ENCODE peak calls at places on chromosome 18, in five cellular contexts. I is astrocyte of the spinal cord, F is GM12878, L is astrocyte of the cerebellum, Q is PC-3. E is an unnamed sample.

GRCh38 chr18:48803951-48804855 is 146.6 kb downstream of the SMAD7 start:
- DNase-seq in I (no peak), F (no peak), L (no peak), Q (no peak), E (peak; percentile 62)

GRCh38 chr18:22556271-22556990 is 138.7 kb upstream of the CTAGE1 start:
- DNase-seq in I (peak; percentile 38), F (no peak), L (no peak), Q (peak; percentile 72), E (no peak)

GRCh38 chr18:52826994-52827393 is 487.0 kb downstream of the DCC start:
- DNase-seq in I (no peak), F (no peak), L (no peak), Q (no peak), E (no peak)

GRCh38 chr18:77079088-77079487 is 53.5 kb downstream of the MBP start:
- DNase-seq in I (no peak), F (no peak), L (no peak), Q (no peak), E (no peak)

GRCh38 chr18:76273036-76273545 is 222.0 kb downstream of the ZNF516 start:
- DNase-seq in I (no peak), F (no peak), L (no peak), Q (no peak), E (no peak)

GRCh38 chr18:72433756-72434155 is 110.4 kb downstream of the CBLN2 start:
- DNase-seq in I (no peak), F (no peak), L (no peak), Q (no peak), E (no peak)

GRCh38 chr18:78638889-78639596 is 340.6 kb upstream of the SALL3 start:
- DNase-seq in I (no peak), F (no peak), L (no peak), Q (no peak), E (no peak)

GRCh38 chr18:8177330-8178016 is 431.8 kb upstream of the RAB12 start:
- DNase-seq in I (peak; percentile 26), F (no peak), L (peak; percentile 32), Q (peak; percentile 20), E (no peak)

GRCh38 chr18:5073026-5073944 is 123.8 kb downstream of the AKAIN1 start:
- DNase-seq in I (peak; percentile 2), F (no peak), L (no peak), Q (peak; percentile 57), E (no peak)

GRCh38 chr18:31281437-31281836 is 36.5 kb upstream of the DSG1 start:
- DNase-seq in I (no peak), F (no peak), L (no peak), Q (no peak), E (no peak)

GRCh38 chr18:2958819-2959298 is 54.1 kb downstream of the LPIN2 start:
- DNase-seq in I (peak; percentile 57), F (no peak), L (peak; percentile 47), Q (no peak), E (no peak)

GRCh38 chr18:2538844-2539243 is 32.5 kb downstream of the METTL4 start:
- DNase-seq in I (no peak), F (no peak), L (no peak), Q (no peak), E (no peak)

GRCh38 chr18:80175451-80176235 is 66.6 kb downstream of the ADNP2 start:
- DNase-seq in I (peak; percentile 57), F (no peak), L (no peak), Q (no peak), E (no peak)

GRCh38 chr18:50866765-50867164 is 12.2 kb upstream of the ME2 start:
- DNase-seq in I (peak; percentile 26), F (no peak), L (no peak), Q (peak; percentile 14), E (no peak)

GRCh38 chr18:42064109-42064508 is 109.1 kb downstream of the PIK3C3 start:
- DNase-seq in I (no peak), F (no peak), L (no peak), Q (no peak), E (no peak)

GRCh38 chr18:10482363-10482984 is 28.0 kb downstream of the APCDD1 start:
- DNase-seq in I (no peak), F (no peak), L (no peak), Q (no peak), E (no peak)

GRCh38 chr18:70195852-70196434 is 9.5 kb downstream of the RTTN start:
- DNase-seq in I (peak; percentile 68), F (no peak), L (peak; percentile 41), Q (peak; percentile 76), E (no peak)

GRCh38 chr18:21538230-21538629 is 62.3 kb downstream of the ESCO1 start:
- DNase-seq in I (no peak), F (no peak), L (no peak), Q (peak; percentile 3), E (no peak)

GRCh38 chr18:12310762-12311161 is 2.7 kb downstream of the TUBB6 start:
- DNase-seq in I (no peak), F (no peak), L (no peak), Q (no peak), E (no peak)

GRCh38 chr18:9771977-9772660 is 64.0 kb downstream of the RAB31 start:
- DNase-seq in I (no peak), F (no peak), L (no peak), Q (no peak), E (no peak)

GRCh38 chr18:78978336-78979057 is 1.1 kb upstream of the SALL3 start:
- DNase-seq in I (peak; percentile 24), F (no peak), L (no peak), Q (no peak), E (no peak)

GRCh38 chr18:77147418-77147852 is 14.9 kb upstream of the MBP start:
- DNase-seq in I (no peak), F (no peak), L (no peak), Q (peak; percentile 35), E (no peak)

GRCh38 chr18:26547302-26548143 is 830 bp downstream of the KCTD1 start:
- DNase-seq in I (peak; percentile 87), F (no peak), L (peak; percentile 57), Q (no peak), E (peak; percentile 84)

GRCh38 chr18:79588636-79589481 is 90.7 kb upstream of the CTDP1 start:
- DNase-seq in I (peak; percentile 83), F (no peak), L (peak; percentile 74), Q (peak; percentile 47), E (peak; percentile 71)

GRCh38 chr18:36702398-36703010 is 126.3 kb downstream of the TPGS2 start:
- DNase-seq in I (no peak), F (no peak), L (no peak), Q (no peak), E (no peak)

GRCh38 chr18:48230459-48231113 is 178.6 kb downstream of the ZBTB7C start:
- DNase-seq in I (peak; percentile 53), F (no peak), L (no peak), Q (peak; percentile 48), E (no peak)

GRCh38 chr18:74256190-74256589 is 35.6 kb downstream of the CYB5A start:
- DNase-seq in I (no peak), F (no peak), L (no peak), Q (no peak), E (no peak)

GRCh38 chr18:27609221-27609620 is 424.1 kb upstream of the CHST9 start:
- DNase-seq in I (peak; percentile 29), F (no peak), L (peak; percentile 19), Q (no peak), E (no peak)

GRCh38 chr18:27579364-27579763 is 394.3 kb upstream of the CHST9 start:
- DNase-seq in I (no peak), F (no peak), L (no peak), Q (no peak), E (no peak)

GRCh38 chr18:12907258-12907925 is 23.4 kb upstream of the PTPN2 start:
- DNase-seq in I (peak; percentile 80), F (no peak), L (no peak), Q (no peak), E (no peak)

GRCh38 chr18:2883137-2883671 is 36.4 kb downstream of the EMILIN2 start:
- DNase-seq in I (no peak), F (no peak), L (no peak), Q (no peak), E (no peak)

GRCh38 chr18:9697121-9697520 is 11.0 kb upstream of the RAB31 start:
- DNase-seq in I (no peak), F (no peak), L (no peak), Q (no peak), E (peak; percentile 10)

GRCh38 chr18:35389095-35389618 is 12.0 kb upstream of the ZNF396 start:
- DNase-seq in I (peak; percentile 64), F (no peak), L (peak; percentile 60), Q (no peak), E (no peak)

DNA sequence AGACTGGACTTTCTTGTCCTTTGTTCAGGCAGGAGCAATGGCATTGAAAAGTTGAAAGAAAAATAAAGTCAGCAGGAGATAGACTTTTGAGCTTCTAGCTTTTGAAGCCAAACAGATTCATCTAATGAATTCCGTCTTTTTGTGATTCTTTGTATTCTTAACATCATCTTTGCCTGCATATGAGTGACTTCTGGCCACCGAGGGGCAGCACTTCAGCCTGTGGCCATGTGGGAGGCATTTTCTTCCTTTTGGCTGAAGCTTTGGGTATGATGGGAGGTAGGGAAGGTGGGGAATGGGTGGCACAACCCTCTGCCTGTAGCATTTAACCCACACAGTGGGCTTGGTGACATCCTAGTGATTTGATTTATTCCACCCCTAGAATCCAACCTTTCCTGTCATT is 220.6 kb downstream of the SETBP1 start:
- DNase-seq in I (no peak), F (no peak), L (no peak), Q (no peak), E (no peak)
- TF ChIP-seq CTCF in I (peak; percentile 12), F (peak; percentile 26), L (no peak), Q (peak; percentile 53), E (peak; percentile 42)

GRCh38 chr18:44834867-44835469 is 154.3 kb downstream of the SETBP1 start:
- DNase-seq in I (no peak), F (no peak), L (no peak), Q (no peak), E (no peak)
- TF ChIP-seq CTCF in I (no peak), F (no peak), L (no peak), Q (no peak), E (no peak)

GRCh38 chr18:57908092-57908491 is 105.0 kb upstream of the ATP8B1 start:
- DNase-seq in I (no peak), F (no peak), L (no peak), Q (no peak), E (no peak)

GRCh38 chr18:57913686-57914085 is 110.6 kb upstream of the ATP8B1 start:
- DNase-seq in I (no peak), F (no peak), L (no peak), Q (no peak), E (no peak)

GRCh38 chr18:57909620-57910019 is 106.5 kb upstream of the ATP8B1 start:
- DNase-seq in I (peak; percentile 28), F (no peak), L (no peak), Q (peak; percentile 47), E (no peak)

GRCh38 chr18:57910134-57910533 is 107.0 kb upstream of the ATP8B1 start:
- DNase-seq in I (no peak), F (no peak), L (no peak), Q (no peak), E (no peak)

GRCh38 chr18:57910817-57911216 is 107.7 kb upstream of the ATP8B1 start:
- DNase-seq in I (no peak), F (no peak), L (no peak), Q (peak; percentile 15), E (no peak)
- TF ChIP-seq CTCF in I (peak; percentile 49), F (peak; percentile 74), L (peak; percentile 39), Q (peak; percentile 64), E (peak; percentile 60)

DNA sequence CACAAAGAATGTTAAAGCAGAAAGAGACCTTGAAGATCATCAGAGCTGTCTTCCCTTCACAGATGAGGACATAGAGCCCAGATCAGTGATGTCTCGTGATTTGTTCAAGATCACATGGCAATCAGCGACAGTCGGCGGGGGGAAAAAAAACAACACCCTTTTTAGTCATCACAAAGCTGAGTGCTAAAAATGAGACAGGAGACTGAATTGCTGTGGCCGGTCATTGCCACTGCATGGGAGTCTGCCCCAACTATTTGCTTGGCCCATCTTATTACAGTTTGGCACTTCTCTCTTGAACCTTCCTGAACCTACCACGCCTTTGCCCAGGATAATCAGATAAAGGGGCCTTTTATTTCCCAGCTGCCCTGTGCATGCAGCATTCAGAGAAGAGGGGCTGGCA is 42.7 kb downstream of the SETBP1 start:
- DNase-seq in I (no peak), F (no peak), L (no peak), Q (no peak), E (no peak)
- TF ChIP-seq CTCF in I (no peak), F (no peak), L (no peak), Q (no peak), E (no peak)

E was measured in type B pancreatic cell.